ENCODE peak calls at places on chromosomes 3 and 15, in four cellular contexts. P, C, G and B are unnamed samples.

GRCh38 chr3:111667621-111668239 is 72.6 kb upstream of the ZBED2 start:
- DNase-seq in C (no peak), P (no peak), G (no peak), B (peak)

GRCh38 chr3:119322523-119323400 is 28.6 kb downstream of the ARHGAP31 start:
- DNase-seq in C (peak), G (peak), P (peak), B (peak)

GRCh38 chr3:170643831-170644230 is 58.0 kb upstream of the SLC7A14 start:
- DNase-seq in C (no peak), P (no peak), G (no peak), B (no peak)

GRCh38 chr15:37253877-37254276 is 153.5 kb upstream of the MEIS2 start:
- DNase-seq in P (no peak), G (no peak), C (no peak), B (no peak)

GRCh38 chr3:71307884-71308697 is 275.4 kb downstream of the FOXP1 start:
- DNase-seq in P (no peak), C (no peak), G (no peak), B (no peak)

GRCh38 chr15:82858932-82859331 is 49.5 kb downstream of the WHAMM start:
- DNase-seq in C (no peak), P (no peak), G (no peak), B (no peak)

GRCh38 chr15:97072560-97072959 is 742.1 kb downstream of the NR2F2 start:
- DNase-seq in C (no peak), G (no peak), P (no peak), B (no peak)

GRCh38 chr15:77160562-77161481 is 89.9 kb upstream of the TSPAN3 start:
- DNase-seq in G (peak), P (no peak), C (no peak), B (no peak)

GRCh38 chr3:182220013-182220412 is 508.3 kb downstream of the SOX2 start:
- DNase-seq in P (no peak), G (peak), C (no peak), B (no peak)

GRCh38 chr15:62503451-62503850 is 338.4 kb upstream of the C2CD4B start:
- DNase-seq in G (no peak), P (no peak), C (no peak), B (no peak)

GRCh38 chr15:79977431-79977940 is 6.5 kb upstream of the BCL2A1 start:
- DNase-seq in G (no peak), C (no peak), P (no peak), B (peak)

GRCh38 chr3:194782767-194783404 is 97.2 kb downstream of the FAM43A start:
- DNase-seq in G (peak), C (no peak), P (no peak), B (no peak)
- TF ChIP-seq TARDBP in G (no peak), C (no peak), P (no peak), B (no peak)

GRCh38 chr3:184018424-184018973 is 815 bp upstream of the ABCC5 start:
- DNase-seq in G (no peak), C (no peak), P (no peak), B (no peak)

GRCh38 chr3:184016169-184016570 is 1.5 kb downstream of the ABCC5 start:
- DNase-seq in P (no peak), G (no peak), C (no peak), B (no peak)

GRCh38 chr3:184015381-184016019 is 2.2 kb downstream of the ABCC5 start:
- DNase-seq in P (peak), G (no peak), C (no peak), B (no peak)

GRCh38 chr3:184017672-184018423 is at the start of gene ABCC5:
- DNase-seq in C (peak), G (peak), P (peak), B (peak)

DNA sequence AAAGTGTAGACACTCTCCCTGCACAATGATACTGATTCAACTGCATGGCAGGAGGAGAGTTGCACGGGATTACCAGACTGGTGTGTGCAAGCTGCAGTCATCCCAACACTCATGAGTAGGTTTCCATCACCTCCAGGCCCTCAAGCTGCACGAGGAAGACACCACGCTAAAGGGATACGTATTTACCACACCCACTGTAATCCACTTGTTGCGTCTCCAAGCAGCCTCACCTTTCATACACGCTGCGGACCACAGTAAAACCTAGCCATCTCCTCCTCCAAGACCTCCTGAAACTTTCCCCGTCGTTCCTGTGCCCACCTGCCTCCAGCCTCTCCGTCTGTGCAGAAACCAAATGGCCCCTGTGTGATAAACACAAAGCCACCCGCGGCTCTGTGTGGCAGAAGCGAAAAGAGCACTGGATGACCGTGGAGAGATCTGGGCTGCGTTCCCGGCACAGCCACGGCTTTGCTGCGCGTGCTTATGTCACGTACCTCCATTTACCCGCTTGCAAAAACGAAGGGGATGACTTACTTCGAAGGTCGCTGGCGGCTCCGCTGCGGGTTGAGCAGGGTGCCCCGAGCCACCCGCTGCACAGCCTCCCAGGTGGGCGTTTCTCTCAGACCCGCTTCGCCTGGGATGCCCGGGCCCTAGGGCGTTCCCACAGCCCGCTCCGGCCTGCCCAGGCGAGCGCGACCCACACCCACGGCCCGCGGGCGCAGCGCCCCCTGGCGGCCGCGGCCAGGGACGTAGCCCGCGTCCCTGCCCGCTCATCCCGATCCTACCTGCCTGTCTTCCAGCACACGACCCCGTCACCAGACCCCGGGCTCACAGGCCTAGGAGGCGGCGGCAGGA is 638 bp downstream of the ABCC5 start:
- DNase-seq in P (peak), C (peak), G (peak), B (no peak)
- TF ChIP-seq TARDBP in P (no peak), C (peak), G (no peak), B (no peak)

GRCh38 chr3:197521277-197522182 is 34.2 kb downstream of the BDH1 start:
- DNase-seq in P (no peak), C (no peak), G (no peak), B (no peak)
- TF ChIP-seq TARDBP in P (no peak), C (no peak), G (peak), B (no peak)

DNA sequence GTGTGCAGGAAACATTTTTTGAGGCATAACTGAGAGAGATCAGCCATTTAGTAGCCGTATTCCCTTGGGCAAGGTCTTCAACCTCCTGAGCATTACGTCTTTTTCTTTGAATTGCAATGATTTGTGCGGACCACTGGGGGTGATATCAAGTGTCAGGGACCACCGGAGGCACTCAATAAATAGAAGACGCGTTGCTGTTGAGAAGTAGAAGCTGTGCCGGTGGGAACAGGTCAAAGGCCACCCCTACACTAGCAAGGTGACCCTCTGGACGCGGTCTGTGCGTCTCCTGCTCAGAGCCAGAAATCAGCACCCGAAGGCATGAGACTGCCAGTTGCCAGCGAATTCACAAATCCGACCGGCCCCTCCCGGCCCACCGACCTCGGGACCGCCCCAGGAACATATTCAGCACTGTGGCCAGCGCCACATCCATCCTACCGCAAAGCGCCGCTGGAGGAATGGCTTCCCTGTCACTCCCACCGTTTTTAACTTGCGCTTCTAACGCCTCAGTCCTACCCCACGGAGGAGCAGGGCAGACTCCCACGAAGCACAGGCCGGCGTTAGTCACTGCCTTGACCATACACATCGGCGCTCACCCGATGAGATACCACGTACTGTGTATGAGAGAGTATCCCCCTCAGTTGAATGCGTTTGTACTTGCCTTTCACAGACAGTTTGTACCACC is 1.4 kb upstream of the GHSR start:
- DNase-seq in P (no peak), G (no peak), C (peak), B (no peak)
- TF ChIP-seq TARDBP in P (no peak), G (no peak), C (no peak), B (no peak)

GRCh38 chr3:150252462-150252861 is 155.6 kb upstream of the TSC22D2 start:
- DNase-seq in C (no peak), P (no peak), G (peak), B (no peak)
- TF ChIP-seq TARDBP in C (no peak), P (no peak), G (no peak), B (no peak)

DNA sequence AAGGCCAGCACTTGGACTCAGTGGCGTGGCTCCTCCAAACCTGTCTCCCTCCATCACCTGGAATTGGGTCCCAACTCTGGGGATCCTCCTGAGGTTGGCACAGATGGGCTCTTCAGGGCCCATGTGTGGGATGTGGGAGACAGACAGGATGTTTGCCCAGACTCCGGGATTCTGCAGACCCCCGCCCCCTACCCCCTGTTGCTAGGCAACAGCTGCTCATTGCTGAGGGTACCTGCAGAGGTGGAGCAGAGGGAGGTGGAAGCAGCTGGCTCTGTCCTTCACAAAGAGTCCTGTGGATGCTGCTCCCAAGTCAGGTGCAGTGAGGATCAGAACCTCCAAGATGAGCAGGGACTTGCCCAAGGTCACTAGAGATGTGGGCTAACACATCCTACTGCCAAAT is 40.0 kb upstream of the SLC6A1 start:
- DNase-seq in G (no peak), P (no peak), C (no peak), B (no peak)
- TF ChIP-seq TARDBP in G (no peak), P (no peak), C (no peak), B (no peak)

GRCh38 chr3:129596194-129597086 is 10.0 kb downstream of the PLXND1 start:
- DNase-seq in C (peak), P (no peak), G (peak), B (no peak)
- TF ChIP-seq TARDBP in C (no peak), P (no peak), G (peak), B (no peak)

GRCh38 chr15:84598993-84599392 is 1.8 kb upstream of the ZSCAN2 start:
- DNase-seq in G (peak), C (peak), P (peak), B (no peak)
- TF ChIP-seq TARDBP in G (no peak), C (no peak), P (no peak), B (no peak)